ENCODE peak calls at places on chromosome 22, in six cellular contexts. One of them, this sample, is unnamed.

GRCh38 chr22:30601464-30601863 is 5.5 kb upstream of the TCN2 start:
- DNase-seq in epithelial cell of proximal tubule: no peak
- DNase-seq in fibroblast of pulmonary artery: no peak
- DNase-seq in psoas muscle: no peak
- DNase-seq in lower lobe of right lung: no peak
- DNase-seq in CD8-positive, alpha-beta T cell: no peak
- DNase-seq in this sample: no peak

GRCh38 chr22:24801906-24802504 is 4.0 kb upstream of the SGSM1 start:
- DNase-seq in lower lobe of right lung: no peak
- DNase-seq in fibroblast of pulmonary artery: no peak
- DNase-seq in epithelial cell of proximal tubule: no peak
- DNase-seq in psoas muscle: no peak
- DNase-seq in CD8-positive, alpha-beta T cell: no peak
- DNase-seq in this sample: no peak

GRCh38 chr22:50318698-50319411 is 8.0 kb downstream of the DENND6B start:
- DNase-seq in CD8-positive, alpha-beta T cell: no peak
- DNase-seq in psoas muscle: no peak
- DNase-seq in lower lobe of right lung: no peak
- DNase-seq in epithelial cell of proximal tubule: no peak
- DNase-seq in fibroblast of pulmonary artery: no peak
- DNase-seq in this sample: no peak

GRCh38 chr22:18136563-18137320 is 13.2 kb upstream of the USP18 start:
- DNase-seq in psoas muscle: no peak
- DNase-seq in epithelial cell of proximal tubule: no peak
- DNase-seq in lower lobe of right lung: peak
- DNase-seq in CD8-positive, alpha-beta T cell: no peak
- DNase-seq in fibroblast of pulmonary artery: no peak
- DNase-seq in this sample: no peak

GRCh38 chr22:21665047-21665851 is 563 bp upstream of the PPIL2 start:
- DNase-seq in CD8-positive, alpha-beta T cell: no peak
- DNase-seq in epithelial cell of proximal tubule: no peak
- DNase-seq in psoas muscle: no peak
- DNase-seq in lower lobe of right lung: no peak
- DNase-seq in fibroblast of pulmonary artery: no peak
- DNase-seq in this sample: no peak

GRCh38 chr22:39299829-39300178 is 19.6 kb downstream of the RPL3 start:
- DNase-seq in CD8-positive, alpha-beta T cell: no peak
- DNase-seq in fibroblast of pulmonary artery: no peak
- DNase-seq in lower lobe of right lung: no peak
- DNase-seq in epithelial cell of proximal tubule: no peak
- DNase-seq in psoas muscle: no peak
- DNase-seq in this sample: no peak

GRCh38 chr22:26885441-26886261 is 228.3 kb downstream of the MIAT start:
- DNase-seq in CD8-positive, alpha-beta T cell: no peak
- DNase-seq in psoas muscle: no peak
- DNase-seq in lower lobe of right lung: no peak
- DNase-seq in fibroblast of pulmonary artery: no peak
- DNase-seq in epithelial cell of proximal tubule: no peak
- DNase-seq in this sample: no peak

GRCh38 chr22:24563246-24563645 is 7.4 kb downstream of the SNRPD3 start:
- DNase-seq in psoas muscle: no peak
- DNase-seq in fibroblast of pulmonary artery: no peak
- DNase-seq in CD8-positive, alpha-beta T cell: no peak
- DNase-seq in epithelial cell of proximal tubule: no peak
- DNase-seq in lower lobe of right lung: no peak
- DNase-seq in this sample: no peak

GRCh38 chr22:48336339-48337060 is 1491.2 kb downstream of the BRD1 start:
- DNase-seq in CD8-positive, alpha-beta T cell: no peak
- DNase-seq in epithelial cell of proximal tubule: no peak
- DNase-seq in lower lobe of right lung: no peak
- DNase-seq in psoas muscle: peak
- DNase-seq in fibroblast of pulmonary artery: no peak
- DNase-seq in this sample: no peak

GRCh38 chr22:28899199-28899853 is 16.0 kb downstream of the ZNRF3 start:
- DNase-seq in epithelial cell of proximal tubule: no peak
- DNase-seq in psoas muscle: no peak
- DNase-seq in CD8-positive, alpha-beta T cell: peak
- DNase-seq in lower lobe of right lung: no peak
- DNase-seq in fibroblast of pulmonary artery: no peak
- DNase-seq in this sample: peak

GRCh38 chr22:49083607-49084006 is 744.1 kb downstream of the BRD1 start:
- DNase-seq in epithelial cell of proximal tubule: no peak
- DNase-seq in fibroblast of pulmonary artery: no peak
- DNase-seq in psoas muscle: peak
- DNase-seq in lower lobe of right lung: no peak
- DNase-seq in CD8-positive, alpha-beta T cell: no peak
- DNase-seq in this sample: no peak

GRCh38 chr22:24183321-24184031 is 2.2 kb downstream of the SUSD2 start:
- DNase-seq in lower lobe of right lung: peak
- DNase-seq in fibroblast of pulmonary artery: no peak
- DNase-seq in CD8-positive, alpha-beta T cell: peak
- DNase-seq in epithelial cell of proximal tubule: no peak
- DNase-seq in psoas muscle: peak
- DNase-seq in this sample: no peak

GRCh38 chr22:27881404-27881803 is 37.7 kb downstream of the PITPNB start:
- DNase-seq in epithelial cell of proximal tubule: no peak
- DNase-seq in fibroblast of pulmonary artery: peak
- DNase-seq in lower lobe of right lung: no peak
- DNase-seq in psoas muscle: no peak
- DNase-seq in CD8-positive, alpha-beta T cell: no peak
- DNase-seq in this sample: no peak

DNA sequence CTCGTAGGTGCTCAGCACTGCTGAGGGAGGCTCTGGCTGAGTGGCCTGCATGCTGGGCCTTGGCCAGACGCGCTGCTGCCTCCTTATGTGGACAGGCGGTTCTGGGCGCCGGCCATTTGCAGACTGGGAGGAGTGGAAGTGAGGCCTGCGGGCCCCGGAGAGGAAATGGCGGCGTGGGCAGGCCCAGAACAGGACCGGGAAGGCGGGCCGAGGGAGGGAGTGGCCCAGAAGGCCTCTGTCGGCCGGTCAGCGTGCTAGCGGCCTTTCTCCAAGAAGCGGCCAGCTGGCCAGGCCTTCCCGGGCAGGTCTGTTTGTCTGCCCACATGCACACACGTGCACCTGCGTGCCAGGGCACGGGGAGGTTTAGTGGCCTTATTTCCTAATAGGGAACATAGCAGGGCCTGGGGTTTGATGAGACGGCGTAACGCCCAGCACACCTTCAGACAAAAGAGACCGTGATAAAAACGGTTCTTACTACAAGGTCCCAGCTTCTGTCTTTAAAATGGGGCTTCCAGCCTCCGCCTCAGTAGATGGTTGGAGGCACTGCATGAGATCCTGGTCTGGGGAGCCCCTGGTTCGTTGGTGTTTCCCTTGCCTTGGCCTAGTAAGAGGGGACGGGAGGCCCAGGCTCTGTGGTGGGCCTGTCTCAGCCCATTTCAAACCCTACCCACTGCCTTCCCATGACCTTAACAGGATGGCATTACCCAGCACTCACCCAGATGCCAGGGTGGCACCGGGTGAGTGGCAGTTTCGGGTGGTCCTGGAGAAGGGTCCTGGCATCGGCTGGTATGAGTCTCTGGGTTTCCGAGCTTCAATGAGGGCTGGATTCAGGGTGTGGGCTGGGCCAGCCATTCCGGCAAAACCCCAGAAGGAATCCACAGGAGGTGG is 65.1 kb upstream of the PPARA start:
- DNase-seq in fibroblast of pulmonary artery: no peak
- DNase-seq in psoas muscle: peak
- DNase-seq in epithelial cell of proximal tubule: no peak
- DNase-seq in CD8-positive, alpha-beta T cell: no peak
- DNase-seq in lower lobe of right lung: peak
- DNase-seq in this sample: peak
- H3K4me3 ChIP-seq in fibroblast of pulmonary artery: no peak
- H3K4me3 ChIP-seq in psoas muscle: peak
- H3K4me3 ChIP-seq in epithelial cell of proximal tubule: peak
- H3K4me3 ChIP-seq in CD8-positive, alpha-beta T cell: no peak
- H3K4me3 ChIP-seq in lower lobe of right lung: peak
- H3K4me3 ChIP-seq in this sample: no peak

DNA sequence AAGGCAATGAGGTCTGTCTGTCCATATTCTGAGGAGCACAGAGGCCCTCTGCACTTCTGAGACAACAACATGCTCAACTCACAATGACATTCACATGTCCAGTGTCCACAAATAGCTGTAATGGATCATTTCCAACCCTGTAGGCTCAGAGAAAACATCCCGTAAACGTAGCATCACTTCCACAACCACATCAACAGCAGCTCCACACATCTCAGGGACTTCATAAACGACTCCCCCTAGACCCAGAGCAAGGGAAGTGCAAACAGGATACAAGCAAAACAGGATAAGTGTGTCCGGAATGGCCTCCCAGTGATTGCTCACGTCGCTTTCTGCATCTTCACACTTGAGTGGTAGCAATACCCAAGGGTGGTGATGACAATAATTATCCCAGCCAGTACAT is 100.2 kb downstream of the SYN3 start:
- DNase-seq in epithelial cell of proximal tubule: no peak
- DNase-seq in CD8-positive, alpha-beta T cell: no peak
- DNase-seq in psoas muscle: no peak
- DNase-seq in fibroblast of pulmonary artery: peak
- DNase-seq in lower lobe of right lung: no peak
- DNase-seq in this sample: no peak
- TF ChIP-seq CTCF in epithelial cell of proximal tubule: no peak
- TF ChIP-seq CTCF in CD8-positive, alpha-beta T cell: no peak
- TF ChIP-seq CTCF in psoas muscle: no peak
- TF ChIP-seq CTCF in fibroblast of pulmonary artery: peak
- TF ChIP-seq CTCF in lower lobe of right lung: peak
- TF ChIP-seq CTCF in this sample: no peak

DNA sequence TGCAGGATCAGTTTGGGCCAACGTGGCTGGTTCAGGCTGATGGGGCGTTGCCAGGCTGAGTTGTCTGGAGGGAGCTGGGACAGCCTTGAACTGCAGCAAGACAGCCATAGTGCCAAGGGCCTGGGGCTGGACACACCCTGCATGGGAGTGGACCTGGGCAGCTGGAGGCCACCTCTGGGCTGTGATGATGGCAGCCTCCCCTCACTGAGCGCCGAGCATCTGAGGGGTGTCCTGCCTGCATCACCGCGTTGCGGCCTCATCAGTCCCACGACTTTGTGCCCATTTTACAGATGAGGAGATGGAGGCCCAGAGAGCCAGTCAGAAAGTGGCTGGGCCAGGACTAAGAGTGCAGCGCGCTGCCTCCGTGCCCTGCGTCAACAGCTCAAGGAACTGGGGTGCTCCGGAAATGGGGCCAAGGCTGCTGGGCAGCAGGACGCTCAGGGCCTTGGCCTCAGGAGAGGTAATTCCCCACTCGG is 590 bp upstream of the TSPO start:
- DNase-seq in CD8-positive, alpha-beta T cell: no peak
- DNase-seq in lower lobe of right lung: no peak
- DNase-seq in epithelial cell of proximal tubule: no peak
- DNase-seq in fibroblast of pulmonary artery: no peak
- DNase-seq in psoas muscle: no peak
- DNase-seq in this sample: no peak
- H3K4me3 ChIP-seq in CD8-positive, alpha-beta T cell: peak
- H3K4me3 ChIP-seq in lower lobe of right lung: peak
- H3K4me3 ChIP-seq in epithelial cell of proximal tubule: peak
- H3K4me3 ChIP-seq in fibroblast of pulmonary artery: peak
- H3K4me3 ChIP-seq in psoas muscle: peak
- H3K4me3 ChIP-seq in this sample: peak

DNA sequence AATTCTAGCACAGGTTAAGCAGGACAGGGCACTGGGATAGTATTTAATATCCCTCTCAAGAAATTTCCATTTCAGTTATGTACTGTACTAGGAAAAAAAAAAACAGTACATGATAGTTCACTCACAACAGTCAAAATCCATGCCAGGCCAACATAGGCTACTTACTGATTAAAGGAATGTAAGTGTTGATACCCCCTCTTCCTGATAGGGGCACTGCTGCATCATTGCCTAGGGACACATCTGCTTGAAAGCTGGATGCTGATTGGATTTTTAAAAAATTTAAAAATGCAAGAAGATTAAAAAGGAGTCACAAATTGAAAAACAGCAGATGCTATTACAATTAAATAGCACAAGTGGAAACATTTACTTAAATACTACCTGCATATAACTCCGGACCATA is 43.4 kb downstream of the APOL5 start:
- DNase-seq in lower lobe of right lung: no peak
- DNase-seq in epithelial cell of proximal tubule: no peak
- DNase-seq in fibroblast of pulmonary artery: peak
- DNase-seq in CD8-positive, alpha-beta T cell: no peak
- DNase-seq in psoas muscle: no peak
- DNase-seq in this sample: no peak
- TF ChIP-seq CTCF in lower lobe of right lung: peak
- TF ChIP-seq CTCF in epithelial cell of proximal tubule: peak
- TF ChIP-seq CTCF in fibroblast of pulmonary artery: peak
- TF ChIP-seq CTCF in CD8-positive, alpha-beta T cell: no peak
- TF ChIP-seq CTCF in psoas muscle: peak
- TF ChIP-seq CTCF in this sample: no peak

GRCh38 chr22:19719055-19719482 is 4.3 kb upstream of the GP1BB start:
- DNase-seq in lower lobe of right lung: no peak
- DNase-seq in epithelial cell of proximal tubule: no peak
- DNase-seq in psoas muscle: no peak
- DNase-seq in fibroblast of pulmonary artery: no peak
- DNase-seq in CD8-positive, alpha-beta T cell: no peak
- DNase-seq in this sample: no peak
- H3K4me3 ChIP-seq in lower lobe of right lung: peak
- H3K4me3 ChIP-seq in epithelial cell of proximal tubule: no peak
- H3K4me3 ChIP-seq in psoas muscle: peak
- H3K4me3 ChIP-seq in fibroblast of pulmonary artery: peak
- H3K4me3 ChIP-seq in CD8-positive, alpha-beta T cell: peak
- H3K4me3 ChIP-seq in this sample: no peak

GRCh38 chr22:19713228-19713627 is 1.1 kb upstream of the SEPTIN5 start:
- DNase-seq in CD8-positive, alpha-beta T cell: no peak
- DNase-seq in epithelial cell of proximal tubule: no peak
- DNase-seq in lower lobe of right lung: no peak
- DNase-seq in psoas muscle: peak
- DNase-seq in fibroblast of pulmonary artery: no peak
- DNase-seq in this sample: no peak

GRCh38 chr22:19715286-19715939 is 1.1 kb downstream of the SEPTIN5 start:
- DNase-seq in lower lobe of right lung: no peak
- DNase-seq in psoas muscle: no peak
- DNase-seq in epithelial cell of proximal tubule: no peak
- DNase-seq in fibroblast of pulmonary artery: no peak
- DNase-seq in CD8-positive, alpha-beta T cell: no peak
- DNase-seq in this sample: peak

GRCh38 chr22:19716041-19716828 is 1.9 kb downstream of the SEPTIN5 start:
- DNase-seq in CD8-positive, alpha-beta T cell: no peak
- DNase-seq in lower lobe of right lung: no peak
- DNase-seq in epithelial cell of proximal tubule: no peak
- DNase-seq in psoas muscle: no peak
- DNase-seq in fibroblast of pulmonary artery: no peak
- DNase-seq in this sample: no peak

GRCh38 chr22:19714320-19715252 is at the start of gene SEPTIN5:
- DNase-seq in epithelial cell of proximal tubule: no peak
- DNase-seq in CD8-positive, alpha-beta T cell: no peak
- DNase-seq in fibroblast of pulmonary artery: no peak
- DNase-seq in lower lobe of right lung: no peak
- DNase-seq in psoas muscle: peak
- DNase-seq in this sample: no peak

GRCh38 chr22:19713650-19714319 is 518 bp upstream of the SEPTIN5 start:
- DNase-seq in fibroblast of pulmonary artery: no peak
- DNase-seq in psoas muscle: peak
- DNase-seq in epithelial cell of proximal tubule: no peak
- DNase-seq in lower lobe of right lung: no peak
- DNase-seq in CD8-positive, alpha-beta T cell: no peak
- DNase-seq in this sample: no peak
- TF ChIP-seq CTCF in fibroblast of pulmonary artery: no peak
- TF ChIP-seq CTCF in psoas muscle: no peak
- TF ChIP-seq CTCF in epithelial cell of proximal tubule: no peak
- TF ChIP-seq CTCF in lower lobe of right lung: no peak
- TF ChIP-seq CTCF in CD8-positive, alpha-beta T cell: no peak
- TF ChIP-seq CTCF in this sample: no peak